ENCODE peak calls at places on chromosomes 16 and 17, in nine cellular contexts. N, Y, X, A, F, L, K, S and G are unnamed samples.

GRCh38 chr16:23535901-23536300 is 21.2 kb downstream of the EARS2 start:
- DNase-seq in L (no peak), N (no peak), F (no peak), K (no peak), X (no peak), A (no peak), S (no peak), Y (peak; percentile 13), G (no peak)

GRCh38 chr17:61453563-61453962 is 1.3 kb downstream of the TBX4 start:
- DNase-seq in K (no peak), F (no peak), S (no peak), L (no peak), N (no peak), Y (no peak), A (no peak), X (no peak), G (no peak)

GRCh38 chr16:89484088-89484501 is 6.3 kb downstream of the ANKRD11 start:
- DNase-seq in A (no peak), S (no peak), N (no peak), Y (no peak), X (peak; percentile 81), K (no peak), F (no peak), L (no peak), G (no peak)

GRCh38 chr16:11205754-11206459 is 50.1 kb downstream of the SOCS1 start:
- DNase-seq in A (no peak), F (no peak), X (no peak), N (no peak), K (peak; percentile 80), L (no peak), Y (peak; percentile 42), S (peak; percentile 47), G (no peak)

GRCh38 chr16:68264128-68265077 is at the start of gene SLC7A6:
- DNase-seq in X (peak; percentile 84), F (peak; percentile 78), L (no peak), S (peak; percentile 84), A (peak; percentile 94), N (peak; percentile 86), Y (peak; percentile 69), K (peak; percentile 75), G (no peak)

GRCh38 chr17:45984368-45984767 is 14.7 kb upstream of the STH start:
- DNase-seq in K (no peak), S (no peak), N (no peak), F (no peak), X (no peak), A (no peak), L (no peak), Y (no peak), G (no peak)

GRCh38 chr17:78360371-78361226 is 722 bp upstream of the SOCS3 start:
- DNase-seq in K (peak; percentile 91), S (peak; percentile 97), X (peak; percentile 85), A (peak; percentile 99), L (no peak), Y (peak; percentile 80), N (peak; percentile 97), F (peak; percentile 97), G (no peak)

GRCh38 chr17:80984749-80985148 is 6.9 kb upstream of the CHMP6 start:
- DNase-seq in S (no peak), N (no peak), F (no peak), Y (peak; percentile 96), X (no peak), K (peak; percentile 95), A (no peak), L (peak; percentile 91), G (no peak)

GRCh38 chr17:53722407-53722806 is 100.3 kb upstream of the KIF2B start:
- DNase-seq in L (peak; percentile 100), K (peak; percentile 86), F (no peak), S (no peak), A (peak; percentile 36), N (no peak), Y (peak; percentile 98), X (no peak), G (peak; percentile 100)

GRCh38 chr17:50056217-50056960 is 479 bp downstream of the ITGA3 start:
- DNase-seq in Y (peak; percentile 69), F (peak; percentile 43), A (no peak), N (peak; percentile 80), S (peak; percentile 91), X (peak; percentile 56), K (peak; percentile 66), L (no peak), G (no peak)

GRCh38 chr17:21193031-21193430 is 20.9 kb downstream of the TMEM11 start:
- DNase-seq in F (no peak), N (no peak), Y (no peak), S (no peak), L (no peak), A (no peak), X (no peak), K (no peak), G (no peak)

DNA sequence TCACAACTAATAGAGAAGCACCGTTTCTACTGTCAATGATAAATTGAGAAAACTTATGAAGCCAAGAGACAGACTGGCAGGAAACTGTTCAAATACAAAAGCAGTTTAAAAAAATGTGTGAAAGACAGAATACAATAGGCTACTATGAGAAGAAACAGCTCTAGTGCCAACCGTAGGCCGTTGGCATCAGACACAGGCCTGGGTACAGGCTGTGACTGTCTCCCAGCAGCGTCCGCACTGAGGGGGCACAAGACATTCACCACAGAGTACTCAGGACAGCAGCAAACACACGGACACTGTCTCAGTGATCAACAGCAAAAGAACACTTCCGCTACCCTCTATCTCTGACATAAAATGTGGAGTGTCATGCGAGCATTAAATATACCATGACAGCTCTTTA is 7.8 kb upstream of the C1QBP start:
- DNase-seq in F (no peak), A (no peak), S (no peak), N (no peak), X (no peak), K (no peak), L (no peak), Y (no peak), G (no peak)
- H3K4me3 ChIP-seq in F (no peak overlapping the region), A (no peak overlapping the region), S (no peak overlapping the region), N (no peak overlapping the region), X (no peak overlapping the region), K (no peak overlapping the region), L (no peak overlapping the region), Y (no peak overlapping the region), G (no peak overlapping the region)

DNA sequence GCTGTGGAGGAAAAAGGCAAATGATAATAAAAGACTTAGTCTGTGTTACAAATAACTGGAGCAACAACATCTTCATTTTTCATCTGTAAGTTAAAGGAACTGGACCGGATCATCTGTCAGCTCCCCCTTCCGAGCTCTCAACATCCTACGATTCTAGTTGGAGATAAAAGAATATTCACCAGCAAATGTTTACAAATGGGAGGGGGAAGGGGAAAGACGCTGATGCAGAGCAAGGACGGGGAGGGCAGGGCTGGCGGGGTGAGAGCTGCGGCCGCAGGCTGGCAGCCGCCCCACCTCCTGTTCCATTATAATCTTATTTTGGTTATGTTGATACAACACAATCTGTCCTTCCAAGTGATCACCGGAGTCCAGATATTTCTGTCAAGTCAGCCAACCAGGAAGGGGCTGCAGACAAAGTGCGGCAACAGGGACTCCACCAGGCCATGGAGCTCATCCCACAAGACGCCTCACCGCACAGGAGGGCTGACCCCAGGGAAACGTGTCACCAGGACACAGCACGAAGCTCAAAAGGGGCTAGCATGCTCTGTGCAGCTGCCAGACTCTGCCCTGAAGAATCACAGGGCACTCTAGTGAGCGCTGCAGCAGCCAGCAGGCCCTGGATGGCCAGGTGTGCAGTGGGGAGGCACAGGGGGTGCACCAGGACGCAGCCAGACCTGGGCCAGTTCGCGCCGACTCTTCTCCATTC is 19.7 kb downstream of the FBXO31 start:
- DNase-seq in A (no peak), F (no peak), X (no peak), L (no peak), N (no peak), Y (peak; percentile 55), K (peak; percentile 35), S (peak; percentile 27), G (no peak)
- H3K4me3 ChIP-seq in A (no peak overlapping the region), F (no peak overlapping the region), X (no peak overlapping the region), L (no peak overlapping the region), N (no peak overlapping the region), Y (no peak overlapping the region), K (no peak overlapping the region), S (peak overlapping the region; percentile 8), G (no peak overlapping the region)

GRCh38 chr17:79615926-79616325 is 5.1 kb upstream of the RBFOX3 start:
- DNase-seq in S (no peak), F (no peak), A (no peak), Y (no peak), L (no peak), K (no peak), N (peak; percentile 36), X (no peak), G (no peak)

GRCh38 chr17:79614248-79614647 is 3.4 kb upstream of the RBFOX3 start:
- DNase-seq in L (no peak), A (no peak), F (no peak), S (no peak), N (no peak), X (no peak), K (no peak), Y (no peak), G (no peak)

GRCh38 chr17:79612468-79613194 is 1.8 kb upstream of the RBFOX3 start:
- DNase-seq in X (no peak), K (peak; percentile 12), F (no peak), L (no peak), Y (peak; percentile 5), N (no peak), S (peak; percentile 97), A (peak; percentile 94), G (no peak)

GRCh38 chr17:79615446-79615845 is 4.6 kb upstream of the RBFOX3 start:
- DNase-seq in K (no peak), N (no peak), L (no peak), F (no peak), Y (no peak), X (no peak), S (no peak), A (no peak), G (no peak)

GRCh38 chr17:79613195-79613517 is 2.3 kb upstream of the RBFOX3 start:
- DNase-seq in K (no peak), A (no peak), N (no peak), X (no peak), L (no peak), S (no peak), F (no peak), Y (no peak), G (no peak)
- H3K4me3 ChIP-seq in K (no peak overlapping the region), A (no peak overlapping the region), N (no peak overlapping the region), X (no peak overlapping the region), L (no peak overlapping the region), S (no peak overlapping the region), F (no peak overlapping the region), Y (no peak overlapping the region), G (no peak overlapping the region)

GRCh38 chr17:48589060-48589830 is 796 bp downstream of the HOXB3 start:
- DNase-seq in K (no peak), S (no peak), F (no peak), L (no peak), Y (peak; percentile 17), A (no peak), X (no peak), N (no peak), G (no peak)

GRCh38 chr17:48588519-48588918 is 1.5 kb downstream of the HOXB3 start:
- DNase-seq in A (no peak), N (no peak), F (no peak), S (no peak), K (no peak), Y (peak; percentile 53), L (no peak), X (no peak), G (no peak)

GRCh38 chr17:48591435-48592077 is 1.5 kb upstream of the HOXB3 start:
- DNase-seq in S (no peak), F (no peak), A (no peak), Y (peak; percentile 23), L (no peak), N (no peak), X (no peak), K (no peak), G (no peak)

GRCh38 chr17:48590603-48591161 is 641 bp upstream of the HOXB3 start:
- DNase-seq in N (no peak), L (no peak), K (no peak), Y (peak; percentile 16), A (no peak), X (no peak), F (no peak), S (no peak), G (no peak)

GRCh38 chr17:48589831-48590602 is at the start of gene HOXB3:
- DNase-seq in K (no peak), A (no peak), N (no peak), L (no peak), X (no peak), F (no peak), S (no peak), Y (peak; percentile 68), G (no peak)
- H3K4me3 ChIP-seq in K (no peak within 1 kb of the TSS), A (no peak within 1 kb of the TSS), N (peak within 1 kb of the TSS; percentile 63), L (peak within 1 kb of the TSS; percentile 7), X (no peak within 1 kb of the TSS), F (no peak within 1 kb of the TSS), S (no peak within 1 kb of the TSS), Y (peak within 1 kb of the TSS; percentile 91), G (peak within 1 kb of the TSS; percentile 68)